ENCODE peak calls at places on chromosomes 3 and 15, in seven cellular contexts. C, J, Z, R, W, Y and S are unnamed samples.

GRCh38 chr15:64149424-64150235 is 1.9 kb upstream of the SNX22 start:
- DNase-seq in C (no peak), J (no peak), Z (peak; percentile 81), R (peak; percentile 45), W (no peak), Y (peak; percentile 37), S (no peak)

GRCh38 chr3:49889296-49889695 is 14.4 kb downstream of the MST1R start:
- DNase-seq in C (no peak), J (no peak), Z (no peak), R (no peak), W (no peak), Y (no peak), S (no peak)

GRCh38 chr15:39075311-39075710 is 505.6 kb upstream of the THBS1 start:
- DNase-seq in C (peak; percentile 59), J (no peak), Z (no peak), R (no peak), W (no peak), Y (no peak), S (no peak)

GRCh38 chr15:40282144-40282869 is 557 bp downstream of the ANKRD63 start:
- DNase-seq in C (no peak), J (no peak), Z (peak; percentile 71), R (peak; percentile 43), W (peak; percentile 60), Y (peak; percentile 53), S (peak; percentile 36)

GRCh38 chr3:122977645-122978466 is 49.7 kb downstream of the SEMA5B start:
- DNase-seq in C (peak; percentile 71), J (peak; percentile 60), Z (no peak), R (peak; percentile 52), W (peak; percentile 89), Y (peak; percentile 53), S (peak; percentile 66)

GRCh38 chr3:38640661-38641441 is 8.6 kb downstream of the SCN5A start:
- DNase-seq in C (no peak), J (peak; percentile 86), Z (no peak), R (no peak), W (no peak), Y (no peak), S (no peak)

GRCh38 chr15:93164409-93164808 is 75.4 kb upstream of the RGMA start:
- DNase-seq in C (no peak), J (no peak), Z (no peak), R (no peak), W (no peak), Y (no peak), S (no peak)

GRCh38 chr3:151003024-151003771 is 30.7 kb upstream of the CLRN1 start:
- DNase-seq in C (peak; percentile 27), J (no peak), Z (no peak), R (peak; percentile 79), W (no peak), Y (peak; percentile 43), S (no peak)

GRCh38 chr3:112531358-112531781 is 30.4 kb downstream of the ATG3 start:
- DNase-seq in C (peak; percentile 53), J (peak; percentile 6), Z (peak; percentile 9), R (peak; percentile 35), W (no peak), Y (no peak), S (no peak)

GRCh38 chr3:169243122-169243521 is 420.4 kb downstream of the MECOM start:
- DNase-seq in C (peak; percentile 48), J (no peak), Z (no peak), R (no peak), W (no peak), Y (no peak), S (no peak)

GRCh38 chr15:68427366-68427765 is 4.6 kb downstream of the ITGA11 start:
- DNase-seq in C (no peak), J (no peak), Z (no peak), R (no peak), W (no peak), Y (no peak), S (no peak)

GRCh38 chr3:71530903-71531535 is 52.5 kb downstream of the FOXP1 start:
- DNase-seq in C (peak; percentile 48), J (no peak), Z (no peak), R (no peak), W (no peak), Y (no peak), S (no peak)

GRCh38 chr15:62845239-62846126 is 197.1 kb upstream of the TPM1 start:
- DNase-seq in C (no peak), J (no peak), Z (no peak), R (peak; percentile 14), W (no peak), Y (peak; percentile 36), S (no peak)

GRCh38 chr3:172305974-172306373 is 142.3 kb downstream of the GHSR start:
- DNase-seq in C (no peak), J (no peak), Z (no peak), R (no peak), W (no peak), Y (no peak), S (no peak)

GRCh38 chr3:158702815-158703481 is 29.3 kb downstream of the RARRES1 start:
- DNase-seq in C (peak; percentile 73), J (no peak), Z (no peak), R (peak; percentile 16), W (no peak), Y (no peak), S (no peak)

GRCh38 chr15:31275331-31276262 is 51.0 kb upstream of the KLF13 start:
- DNase-seq in C (no peak), J (no peak), Z (no peak), R (no peak), W (peak; percentile 33), Y (no peak), S (no peak)
- H3K4me3 ChIP-seq in C (no peak overlapping the region), J (no peak overlapping the region), Z (no peak overlapping the region), R (no peak overlapping the region), W (no peak overlapping the region), Y (no peak overlapping the region), S (no peak overlapping the region)

DNA sequence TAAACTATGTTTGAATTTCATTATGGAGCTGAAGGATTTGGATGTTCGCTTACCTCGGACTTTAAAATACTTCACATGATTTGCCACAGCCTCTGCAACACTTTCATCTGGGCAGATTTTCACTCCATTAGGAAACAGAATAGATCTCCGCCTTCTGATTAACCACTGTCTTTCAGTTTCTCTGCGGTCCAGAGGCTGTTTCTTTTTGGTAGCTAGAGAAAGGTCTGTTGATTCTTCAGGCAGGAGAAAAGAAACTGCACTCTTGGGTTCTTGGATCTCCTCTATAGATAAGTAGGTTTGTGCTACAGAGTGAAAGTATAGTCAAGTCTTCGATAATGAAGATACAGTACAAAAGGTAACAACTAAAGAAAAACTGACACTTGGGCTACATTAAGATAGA is 844 bp downstream of the IMPG2 start:
- DNase-seq in C (no peak), J (no peak), Z (no peak), R (no peak), W (no peak), Y (no peak), S (no peak)
- H3K4me3 ChIP-seq in C (no peak overlapping the region), J (no peak overlapping the region), Z (no peak overlapping the region), R (no peak overlapping the region), W (no peak overlapping the region), Y (no peak overlapping the region), S (no peak overlapping the region)

GRCh38 chr15:101194246-101195138 is 57.4 kb downstream of the CHSY1 start:
- DNase-seq in C (no peak), J (no peak), Z (no peak), R (no peak), W (no peak), Y (no peak), S (no peak)
- H3K4me3 ChIP-seq in C (no peak overlapping the region), J (no peak overlapping the region), Z (no peak overlapping the region), R (no peak overlapping the region), W (no peak overlapping the region), Y (no peak overlapping the region), S (no peak overlapping the region)

DNA sequence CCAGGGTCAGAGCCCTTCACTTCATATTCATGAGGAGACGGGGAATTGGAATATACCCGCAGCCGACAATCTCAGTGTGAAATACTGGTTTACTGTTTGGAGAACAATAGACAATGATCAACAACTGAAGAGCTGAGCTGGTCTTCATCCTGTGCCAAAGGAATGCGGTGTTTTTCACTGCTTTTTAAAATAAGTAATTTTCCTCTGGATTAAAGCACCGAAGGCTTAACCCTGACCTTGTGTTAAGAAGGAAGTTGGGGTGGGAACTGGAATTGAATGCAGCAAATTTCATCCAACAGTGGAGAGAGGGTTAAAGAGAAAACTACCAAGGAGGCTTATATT is at the start of gene TM4SF18:
- DNase-seq in C (no peak), J (no peak), Z (no peak), R (no peak), W (no peak), Y (no peak), S (no peak)
- H3K4me3 ChIP-seq in C (no peak within 1 kb of the TSS), J (no peak within 1 kb of the TSS), Z (no peak within 1 kb of the TSS), R (no peak within 1 kb of the TSS), W (no peak within 1 kb of the TSS), Y (no peak within 1 kb of the TSS), S (no peak within 1 kb of the TSS)

DNA sequence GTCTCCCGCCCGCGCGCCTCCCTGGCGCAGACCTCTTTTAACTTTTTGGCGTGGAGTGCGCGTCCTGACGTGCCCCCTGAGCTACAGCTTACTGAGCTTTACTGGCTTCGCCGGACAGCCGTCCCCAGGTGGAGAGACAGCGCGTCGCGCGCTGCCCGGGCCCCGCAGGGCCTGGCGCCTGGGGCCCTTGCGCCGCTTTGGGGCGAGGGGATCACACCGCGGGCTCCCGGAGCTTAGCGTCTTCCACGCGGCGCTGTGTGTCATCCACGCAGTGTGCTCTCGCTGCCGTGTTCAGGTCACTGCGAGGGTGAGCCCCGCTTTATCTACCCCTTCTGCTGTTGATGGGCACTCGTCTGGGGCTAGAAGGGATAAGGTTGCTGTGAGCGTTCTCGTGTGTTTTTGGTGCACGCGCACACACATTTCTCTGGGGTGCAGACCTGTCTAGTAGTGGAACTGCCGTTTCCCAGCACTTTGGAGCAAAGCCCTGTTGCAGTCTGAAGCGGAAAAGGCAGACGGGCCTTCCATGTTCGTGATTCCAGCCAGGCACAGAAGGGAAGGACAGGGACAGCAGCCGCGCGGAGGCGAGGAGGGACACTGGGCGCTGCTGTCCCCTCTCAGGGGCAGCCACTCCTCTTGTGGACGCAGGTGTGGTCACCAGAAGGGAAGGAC is 33.1 kb upstream of the ALDH1L1 start:
- DNase-seq in C (no peak), J (no peak), Z (no peak), R (no peak), W (no peak), Y (no peak), S (no peak)
- H3K4me3 ChIP-seq in C (peak overlapping the region; percentile 27), J (peak overlapping the region; percentile 73), Z (no peak overlapping the region), R (peak overlapping the region; percentile 38), W (peak overlapping the region; percentile 8), Y (no peak overlapping the region), S (peak overlapping the region; percentile 16)